ENCODE peak calls at places on chromosomes 11 and 22, in nine cellular contexts. G is NCI-H1105; Y is ascending aorta; Q is activated gamma-delta T cell treated with anti-CD3 and anti-CD28 coated beads, Interleukin-2, amount 50 U/mL, for 16 hours; I is anterior cingulate cortex; F is astrocyte of the spinal cord; U is lung microvascular endothelial cell; T is stimulated activated CD8-positive, alpha-beta memory T cell treated with anti-CD3 and anti-CD28 coated beads, Interleukin-4, amount 100 ng/mL, for 1 hour; H is head of caudate nucleus. C is an unnamed sample.

GRCh38 chr22:19105456-19105855 is 16.8 kb downstream of the DGCR2 start:
- DNase-seq in G (no peak), Y (no peak), Q (no peak), I (no peak), F (no peak), U (no peak), T (no peak), H (no peak), C (no peak)

GRCh38 chr22:36383110-36383581 is 4.6 kb downstream of the MYH9 start:
- DNase-seq in G (no peak), Y (no peak), Q (peak), I (no peak), F (peak), U (peak), T (no peak), H (no peak), C (no peak)

GRCh38 chr11:64863381-64864060 is 14.9 kb downstream of the EHD1 start:
- DNase-seq in G (no peak), Y (no peak), Q (no peak), I (peak), F (no peak), U (no peak), T (no peak), H (no peak), C (no peak)

GRCh38 chr11:46363455-46363920 is 16.2 kb downstream of the DGKZ start:
- DNase-seq in G (no peak), Y (no peak), Q (no peak), I (peak), F (peak), U (peak), T (no peak), H (peak), C (no peak)

GRCh38 chr22:44304354-44304753 is 8.4 kb downstream of the SHISAL1 start:
- DNase-seq in G (no peak), Y (no peak), Q (no peak), I (no peak), F (peak), U (no peak), T (no peak), H (no peak), C (no peak)

GRCh38 chr11:93330446-93330984 is at the start of gene DEUP1:
- DNase-seq in G (peak), Y (no peak), Q (no peak), I (peak), F (peak), U (peak), T (no peak), H (no peak), C (no peak)

GRCh38 chr11:3984896-3985295 is 109.7 kb upstream of the RRM1 start:
- DNase-seq in G (no peak), Y (no peak), Q (no peak), I (no peak), F (peak), U (peak), T (no peak), H (no peak), C (no peak)

GRCh38 chr11:103730151-103730940 is 306.1 kb upstream of the DDI1 start:
- DNase-seq in G (no peak), Y (no peak), Q (no peak), I (no peak), F (peak), U (no peak), T (no peak), H (no peak), C (no peak)

GRCh38 chr11:72349053-72349452 is 85.3 kb downstream of the CLPB start:
- DNase-seq in G (no peak), Y (no peak), Q (no peak), I (no peak), F (no peak), U (no peak), T (no peak), H (no peak), C (no peak)

GRCh38 chr11:30914143-30914762 is 328.1 kb upstream of the MPPED2 start:
- DNase-seq in G (peak), Y (no peak), Q (no peak), I (peak), F (peak), U (peak), T (no peak), H (peak), C (no peak)

GRCh38 chr11:87139475-87139874 is 101.7 kb downstream of the TMEM135 start:
- DNase-seq in G (no peak), Y (no peak), Q (no peak), I (no peak), F (no peak), U (no peak), T (no peak), H (no peak), C (no peak)

GRCh38 chr11:15115686-15116085 is 963 bp downstream of the INSC start:
- DNase-seq in G (no peak), Y (no peak), Q (no peak), I (no peak), F (no peak), U (no peak), T (no peak), H (no peak), C (no peak)

GRCh38 chr22:36349726-36350125 is 38.0 kb downstream of the MYH9 start:
- DNase-seq in G (no peak), Y (no peak), Q (no peak), I (no peak), F (peak), U (peak), T (no peak), H (no peak), C (no peak)

GRCh38 chr22:31210830-31211503 is 1.1 kb upstream of the LIMK2 start:
- DNase-seq in G (no peak), Y (no peak), Q (no peak), I (no peak), F (no peak), U (peak), T (no peak), H (no peak), C (no peak)

GRCh38 chr11:114307524-114308203 is 11.5 kb downstream of the NNMT start:
- DNase-seq in G (no peak), Y (peak), Q (no peak), I (peak), F (peak), U (peak), T (no peak), H (no peak), C (no peak)

GRCh38 chr22:36873614-36874308 is 13.0 kb downstream of the NCF4 start:
- DNase-seq in G (no peak), Y (no peak), Q (no peak), I (peak), F (peak), U (peak), T (no peak), H (no peak), C (no peak)

GRCh38 chr11:12019337-12019736 is 10.9 kb upstream of the DKK3 start:
- DNase-seq in G (no peak), Y (no peak), Q (no peak), I (peak), F (peak), U (peak), T (no peak), H (no peak), C (no peak)